ENCODE peak calls at places on chromosomes 6 and 20, in five cellular contexts. E is hepatocyte; J is mucosa of descending colon; W is amniotic stem cell; I is stimulated activated CD8-positive, alpha-beta memory T cell treated with anti-CD3 and anti-CD28 coated beads, Interleukin-15, amount 100 ng/mL, for 1 hour. L is an unnamed sample.

GRCh38 chr6:7154341-7155139 is 46.8 kb downstream of the RREB1 start:
- DNase-seq in J (no peak), E (no peak), I (no peak), W (no peak), L (no peak)

GRCh38 chr6:96156425-96156824 is 140.7 kb downstream of the FUT9 start:
- DNase-seq in I (no peak), E (peak; percentile 5), J (no peak), W (no peak), L (no peak)

GRCh38 chr6:125512621-125513020 is 210.9 kb upstream of the HDDC2 start:
- DNase-seq in J (no peak), E (no peak), W (no peak), I (no peak), L (no peak)

GRCh38 chr20:9417665-9418064 is 96.7 kb upstream of the LAMP5 start:
- DNase-seq in E (no peak), J (no peak), W (no peak), I (no peak), L (peak; percentile 68)

GRCh38 chr20:44646023-44646640 is 5.4 kb downstream of the ADA start:
- DNase-seq in E (no peak), I (no peak), W (no peak), J (no peak), L (no peak)

GRCh38 chr6:16757332-16757731 is 3.9 kb downstream of the ATXN1 start:
- DNase-seq in E (no peak), W (no peak), J (no peak), I (no peak), L (peak; percentile 37)

GRCh38 chr6:134741193-134741521 is 208.7 kb downstream of the ALDH8A1 start:
- DNase-seq in J (no peak), W (no peak), E (no peak), I (no peak), L (no peak)

GRCh38 chr6:105348897-105349296 is 54.0 kb downstream of the PREP start:
- DNase-seq in J (no peak), E (no peak), W (no peak), I (no peak), L (no peak)

GRCh38 chr6:66226099-66226498 is 519.1 kb upstream of the EYS start:
- DNase-seq in E (no peak), I (no peak), W (no peak), J (no peak), L (no peak)

GRCh38 chr6:56026461-56027180 is 151.2 kb upstream of the BMP5 start:
- DNase-seq in E (peak; percentile 16), I (no peak), J (no peak), W (no peak), L (peak; percentile 3)

GRCh38 chr20:49268600-49269365 is 9.1 kb downstream of the ZNFX1 start:
- DNase-seq in I (no peak), J (no peak), E (no peak), W (no peak), L (peak; percentile 70)

GRCh38 chr6:85798934-85799490 is 156.3 kb upstream of the SYNCRIP start:
- DNase-seq in E (no peak), I (no peak), J (no peak), W (no peak), L (no peak)

GRCh38 chr6:160634706-160635105 is 29.4 kb downstream of the LPA start:
- DNase-seq in E (no peak), I (no peak), J (no peak), W (no peak), L (no peak)

GRCh38 chr20:44029848-44030230 is 115.2 kb downstream of the TOX2 start:
- DNase-seq in E (no peak), J (no peak), I (no peak), W (no peak), L (no peak)

GRCh38 chr6:108744244-108744972 is 103.8 kb upstream of the ARMC2 start:
- DNase-seq in J (no peak), I (no peak), E (no peak), W (no peak), L (no peak)

GRCh38 chr20:8601542-8601912 is 467.4 kb upstream of the PLCB4 start:
- DNase-seq in I (no peak), W (no peak), J (no peak), E (peak; percentile 7), L (no peak)

GRCh38 chr6:40627316-40627715 is 40.2 kb upstream of the LRFN2 start:
- DNase-seq in W (no peak), I (no peak), E (no peak), J (no peak), L (peak; percentile 74)

GRCh38 chr6:165556116-165556843 is 106.8 kb downstream of the PDE10A start:
- DNase-seq in I (no peak), J (no peak), W (no peak), E (no peak), L (no peak)

GRCh38 chr20:32605167-32605656 is 20.1 kb upstream of the NOL4L start:
- DNase-seq in J (no peak), W (no peak), I (no peak), E (peak; percentile 56), L (no peak)

GRCh38 chr6:17470209-17470952 is 77.0 kb downstream of the CAP2 start:
- DNase-seq in I (no peak), J (no peak), W (no peak), E (no peak), L (no peak)